ENCODE peak calls at places on chromosome X, in four cellular contexts. X, M, Y and R are unnamed samples.

GRCh38 chrX:123454712-123455431 is 270.8 kb downstream of the GRIA3 start:
- DNase-seq in X (no peak), M (no peak), Y (no peak), R (no peak)

GRCh38 chrX:81280148-81280547 is 78.2 kb downstream of the SH3BGRL start:
- DNase-seq in X (no peak), M (no peak), Y (no peak), R (no peak)

GRCh38 chrX:153438522-153438921 is 7.3 kb downstream of the TREX2 start:
- DNase-seq in X (no peak), M (no peak), Y (peak), R (no peak)

GRCh38 chrX:151725338-151725614 is 9.3 kb upstream of the CNGA2 start:
- DNase-seq in X (no peak), M (no peak), Y (no peak), R (no peak)

GRCh38 chrX:16458208-16458607 is 191.8 kb upstream of the S100G start:
- DNase-seq in X (no peak), M (no peak), Y (no peak), R (no peak)

GRCh38 chrX:153463031-153463430 is 7.3 kb downstream of the HAUS7 start:
- DNase-seq in X (no peak), M (peak), Y (no peak), R (no peak)

GRCh38 chrX:44244008-44244407 is 99.5 kb downstream of the EFHC2 start:
- DNase-seq in X (no peak), M (no peak), Y (peak), R (no peak)

GRCh38 chrX:24838624-24839023 is 144.9 kb downstream of the POLA1 start:
- DNase-seq in X (peak), M (no peak), Y (peak), R (no peak)

GRCh38 chrX:150693782-150694574 is 782 bp downstream of the MTMR1 start:
- DNase-seq in X (peak), M (peak), Y (no peak), R (peak)

GRCh38 chrX:101682723-101683122 is 23.1 kb upstream of the ARMCX2 start:
- DNase-seq in X (no peak), M (no peak), Y (no peak), R (no peak)

GRCh38 chrX:21438792-21439191 is 64.6 kb downstream of the CNKSR2 start:
- DNase-seq in X (no peak), M (no peak), Y (no peak), R (no peak)

GRCh38 chrX:118773782-118774181 is 46.4 kb downstream of the IL13RA1 start:
- DNase-seq in X (no peak), M (no peak), Y (no peak), R (no peak)

GRCh38 chrX:49754238-49754857 is 58.6 kb upstream of the PAGE1 start:
- DNase-seq in X (peak), M (no peak), Y (peak), R (no peak)

GRCh38 chrX:11427082-11428033 is 134.1 kb downstream of the AMELX start:
- DNase-seq in X (peak), M (peak), Y (peak), R (peak)

GRCh38 chrX:2485460-2485753 is 15.4 kb downstream of the DHRSX start:
- DNase-seq in X (no peak), M (no peak), Y (no peak), R (no peak)

GRCh38 chrX:1111543-1112300 is 100.7 kb downstream of the CRLF2 start:
- DNase-seq in X (no peak), M (no peak), Y (no peak), R (no peak)

GRCh38 chrX:42725196-42725595 is 52.8 kb downstream of the PPP1R2C start:
- DNase-seq in X (no peak), M (no peak), Y (no peak), R (no peak)

GRCh38 chrX:67614006-67614405 is 70.2 kb downstream of the AR start:
- DNase-seq in X (no peak), M (no peak), Y (no peak), R (no peak)

GRCh38 chrX:15674514-15674898 is 9.9 kb upstream of the CLTRN start:
- DNase-seq in X (peak), M (peak), Y (peak), R (peak)

GRCh38 chrX:86946569-86946968 is 571.0 kb upstream of the KLHL4 start:
- DNase-seq in X (no peak), M (no peak), Y (no peak), R (no peak)

GRCh38 chrX:121245763-121246162 is 198.4 kb downstream of the GLUD2 start:
- DNase-seq in X (no peak), M (no peak), Y (no peak), R (no peak)

GRCh38 chrX:52359614-52360232 is 9.1 kb upstream of the XAGE2 start:
- DNase-seq in X (no peak), M (no peak), Y (peak), R (no peak)

GRCh38 chrX:133698298-133698697 is 283.0 kb upstream of the GPC4 start:
- DNase-seq in X (no peak), M (no peak), Y (no peak), R (no peak)

GRCh38 chrX:23959781-23960180 is 52.0 kb downstream of the CXorf58 start:
- DNase-seq in X (no peak), M (no peak), Y (no peak), R (no peak)

GRCh38 chrX:10755477-10756334 is 135.3 kb upstream of the MID1 start:
- DNase-seq in X (no peak), M (no peak), Y (peak), R (peak)

GRCh38 chrX:69113723-69114122 is 51.5 kb downstream of the PJA1 start:
- DNase-seq in X (no peak), M (no peak), Y (no peak), R (no peak)

GRCh38 chrX:150694738-150695410 is 1.7 kb downstream of the MTMR1 start:
- DNase-seq in X (peak), M (no peak), Y (no peak), R (no peak)

GRCh38 chrX:33128048-33128805 is 83.1 kb downstream of the DMD start:
- DNase-seq in X (no peak), M (no peak), Y (no peak), R (no peak)

GRCh38 chrX:68694429-68695205 is 47.2 kb downstream of the STARD8 start:
- DNase-seq in X (no peak), M (no peak), Y (no peak), R (no peak)

GRCh38 chrX:28659269-28659668 is 72.0 kb downstream of the IL1RAPL1 start:
- DNase-seq in X (peak), M (no peak), Y (no peak), R (no peak)

GRCh38 chrX:57565198-57565597 is 26.6 kb upstream of the ZXDB start:
- DNase-seq in X (no peak), M (no peak), Y (no peak), R (no peak)

GRCh38 chrX:56729152-56729557 is at the start of gene NBDY:
- DNase-seq in X (peak), M (peak), Y (peak), R (peak)

GRCh38 chrX:19888419-19888879 is 1.0 kb upstream of the SH3KBP1 start:
- DNase-seq in X (peak), M (no peak), Y (peak), R (peak)

GRCh38 chrX:72308566-72309296 is 3.0 kb upstream of the CITED1 start:
- DNase-seq in X (peak), M (peak), Y (peak), R (peak)

GRCh38 chrX:72308209-72308565 is 2.5 kb upstream of the CITED1 start:
- DNase-seq in X (no peak), M (no peak), Y (no peak), R (no peak)

GRCh38 chrX:72306851-72307645 is 1.3 kb upstream of the CITED1 start:
- DNase-seq in X (peak), M (peak), Y (peak), R (peak)

GRCh38 chrX:72306085-72306801 is 529 bp upstream of the CITED1 start:
- DNase-seq in X (no peak), M (no peak), Y (no peak), R (no peak)

DNA sequence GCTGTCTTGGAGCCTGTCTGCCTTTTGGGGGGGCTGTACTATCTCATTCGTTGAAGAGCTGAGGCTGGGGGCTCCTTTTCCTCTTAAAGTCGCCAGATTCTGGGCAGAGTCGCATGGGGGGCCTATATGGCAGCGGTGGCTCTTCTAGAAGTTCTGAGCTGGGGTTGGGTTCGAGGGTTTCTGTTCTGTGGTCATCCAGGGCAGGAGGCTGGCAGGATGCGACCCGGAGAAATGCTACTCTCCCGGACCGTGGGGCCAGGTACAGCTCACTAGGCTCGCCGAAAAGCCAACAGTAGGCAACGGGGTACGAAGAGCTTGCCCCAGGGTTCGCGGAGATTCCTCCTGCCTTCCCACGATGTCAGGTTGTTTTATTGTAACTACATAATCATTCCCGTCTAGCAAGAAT is 1.9 kb upstream of the CITED1 start:
- DNase-seq in X (no peak), M (no peak), Y (no peak), R (no peak)
- H3K4me3 ChIP-seq in X (peak), M (peak), Y (peak), R (peak)

GRCh38 chrX:64204701-64205440 is 637 bp downstream of the AMER1 start:
- DNase-seq in X (no peak), M (peak), Y (peak), R (peak)
- H3K4me3 ChIP-seq in X (peak), M (peak), Y (peak), R (peak)

GRCh38 chrX:129963729-129964128 is 18.7 kb upstream of the BCORL1 start:
- DNase-seq in X (no peak), M (no peak), Y (no peak), R (no peak)

GRCh38 chrX:129965166-129965565 is 17.3 kb upstream of the BCORL1 start:
- DNase-seq in X (no peak), M (no peak), Y (no peak), R (no peak)

GRCh38 chrX:129958814-129959492 is 23.5 kb upstream of the BCORL1 start:
- DNase-seq in X (no peak), M (no peak), Y (no peak), R (no peak)

GRCh38 chrX:129959493-129959832 is 23.0 kb upstream of the BCORL1 start:
- DNase-seq in X (no peak), M (no peak), Y (no peak), R (no peak)

DNA sequence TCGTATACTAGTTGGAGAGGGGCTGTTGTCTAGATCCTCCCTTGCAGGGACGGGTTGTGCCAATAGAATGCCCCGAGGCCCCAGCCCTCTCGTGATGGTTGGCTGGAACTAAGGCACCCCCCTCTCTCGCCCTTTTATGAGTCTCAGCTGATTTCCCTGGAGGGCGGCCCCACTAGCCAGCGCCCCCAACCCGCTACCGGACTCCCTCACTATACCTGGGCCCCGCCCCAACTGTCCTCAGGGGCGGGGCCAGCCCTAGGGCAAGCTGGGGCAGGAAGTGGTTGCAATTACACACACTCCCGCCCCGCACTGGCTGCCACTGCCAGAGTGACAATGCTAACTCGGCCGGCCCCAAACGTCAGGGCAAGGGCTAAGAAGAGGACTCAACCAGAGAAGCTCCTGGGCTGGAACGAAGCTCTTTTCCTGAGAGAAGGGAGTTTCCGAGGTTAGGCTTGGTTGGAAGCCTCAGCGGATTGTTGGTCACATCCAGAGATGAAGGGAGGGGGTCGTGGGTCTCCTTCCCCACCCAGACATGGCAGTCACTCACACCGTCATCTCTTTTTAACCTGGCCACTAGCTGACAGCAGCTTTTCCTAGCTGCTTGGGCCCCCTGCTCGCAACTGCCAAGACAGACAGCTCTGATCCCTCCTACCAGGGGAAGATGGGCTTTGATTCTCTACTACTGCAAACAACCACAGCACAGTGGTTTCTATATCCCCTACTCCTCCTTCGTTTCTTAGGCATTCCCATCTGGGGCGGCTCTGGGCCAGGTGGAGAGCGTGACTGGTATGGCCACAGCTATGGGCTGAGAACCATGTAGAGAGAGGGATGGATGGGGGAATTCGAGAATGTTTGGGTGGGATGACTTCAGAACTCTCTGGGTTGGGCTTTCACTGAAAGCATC is 21.0 kb upstream of the BCORL1 start:
- DNase-seq in X (peak), M (peak), Y (no peak), R (no peak)
- H3K4me3 ChIP-seq in X (peak), M (no peak), Y (peak), R (peak)

GRCh38 chrX:47484885-47485284 is 1.9 kb upstream of the ZNF41 start:
- DNase-seq in X (no peak), M (no peak), Y (no peak), R (no peak)
- H3K4me3 ChIP-seq in X (peak), M (peak), Y (no peak), R (no peak)

DNA sequence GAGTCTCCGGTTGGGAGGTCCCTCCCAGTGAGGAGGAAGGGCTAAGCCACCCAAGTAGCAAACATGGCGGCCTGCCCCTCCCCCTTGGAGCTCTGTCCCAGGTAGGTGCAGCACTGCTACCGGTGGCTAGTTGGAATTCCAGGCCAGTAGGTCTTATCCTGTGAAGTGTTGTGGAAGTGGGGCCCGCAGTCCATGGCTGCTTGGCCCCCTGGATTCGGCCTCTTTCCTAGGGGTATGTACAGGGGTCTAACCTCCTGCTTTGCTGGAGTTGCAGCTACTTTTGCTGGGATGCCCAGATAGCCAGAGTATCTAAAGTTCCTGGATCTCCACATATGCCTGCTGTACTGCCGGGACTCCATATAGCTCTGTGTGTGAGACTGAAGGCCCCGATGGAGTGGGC is 9.9 kb upstream of the TMSB15C start:
- DNase-seq in X (no peak), M (no peak), Y (no peak), R (no peak)
- H3K4me3 ChIP-seq in X (no peak), M (no peak), Y (no peak), R (no peak)

DNA sequence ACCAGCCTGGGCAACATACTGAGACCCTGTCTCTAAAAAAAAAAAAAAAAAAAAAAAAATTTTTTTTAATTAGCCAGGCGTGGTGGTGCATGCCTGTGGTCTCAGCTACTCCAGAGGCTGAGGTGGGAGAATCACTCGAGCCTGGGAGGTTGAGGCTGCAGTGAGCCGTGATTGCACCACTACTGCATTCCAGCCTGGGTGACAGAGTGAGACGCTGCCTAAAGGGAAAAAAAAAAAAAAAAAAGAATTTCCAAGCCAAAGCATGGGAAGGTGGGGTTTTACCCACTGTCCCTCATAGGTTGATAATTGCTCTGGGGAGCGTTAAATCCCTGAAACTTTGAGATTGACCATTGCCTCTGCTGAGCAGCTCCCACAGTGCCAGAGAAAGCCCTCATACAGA is 427.5 kb downstream of the BCOR start:
- DNase-seq in X (no peak), M (no peak), Y (no peak), R (no peak)
- H3K4me3 ChIP-seq in X (no peak), M (no peak), Y (no peak), R (no peak)

GRCh38 chrX:40484408-40485091 is 96.2 kb upstream of the ATP6AP2 start:
- DNase-seq in X (no peak), M (no peak), Y (no peak), R (no peak)
- H3K4me3 ChIP-seq in X (no peak), M (no peak), Y (no peak), R (no peak)

GRCh38 chrX:7372843-7373525 is 225.0 kb upstream of the PUDP start:
- DNase-seq in X (no peak), M (no peak), Y (no peak), R (no peak)
- H3K4me3 ChIP-seq in X (no peak), M (no peak), Y (no peak), R (no peak)

GRCh38 chrX:110003167-110004156 is 548 bp downstream of the TMEM164 start:
- DNase-seq in X (peak), M (no peak), Y (no peak), R (no peak)
- H3K4me3 ChIP-seq in X (peak), M (peak), Y (peak), R (peak)

GRCh38 chrX:76850851-76851250 is 423.3 kb downstream of the MAGEE1 start:
- DNase-seq in X (no peak), M (no peak), Y (no peak), R (no peak)
- H3K4me3 ChIP-seq in X (no peak), M (no peak), Y (no peak), R (no peak)